ENCODE peak calls at places on chromosomes 13 and 19, in eight cellular contexts. F is GOT3; R is aorta; J is fibroblast of pulmonary artery; Q is NCI-H1694; H is tibial nerve; G is EH; I is stimulated activated CD4-positive, alpha-beta T cell treated with anti-CD3 and anti-CD28 coated beads, Interleukin-1b, Interleukin-23, amount 100 ng/mL, for 1 hour. M is an unnamed sample.

GRCh38 chr13:42574011-42574410 is at the start of gene TNFSF11:
- DNase-seq in R (no peak), F (no peak), G (no peak), I (no peak), J (no peak), H (no peak), Q (no peak), M (no peak)

GRCh38 chr19:45446944-45447343 is 20.9 kb upstream of the FOSB start:
- DNase-seq in J (no peak), H (no peak), I (no peak), F (no peak), Q (no peak), R (no peak), G (no peak), M (no peak)

GRCh38 chr13:99313473-99313872 is 6.3 kb upstream of the GPR183 start:
- DNase-seq in J (peak), R (no peak), F (no peak), G (peak), Q (no peak), I (no peak), H (no peak), M (no peak)

GRCh38 chr13:113805431-113806103 is 46.5 kb downstream of the TMEM255B start:
- DNase-seq in I (no peak), F (no peak), G (no peak), J (no peak), H (no peak), R (peak), Q (no peak), M (no peak)

GRCh38 chr19:40702337-40703012 is 12.0 kb upstream of the NUMBL start:
- DNase-seq in J (peak), I (no peak), F (no peak), H (no peak), Q (peak), G (peak), R (no peak), M (no peak)

GRCh38 chr13:33279898-33280549 is 5.5 kb downstream of the STARD13 start:
- DNase-seq in J (peak), Q (no peak), I (no peak), H (no peak), F (no peak), G (peak), R (no peak), M (no peak)

GRCh38 chr13:75870397-75870801 is 234.3 kb downstream of the LMO7 start:
- DNase-seq in H (no peak), J (peak), I (no peak), R (no peak), Q (peak), G (peak), F (no peak), M (peak)

GRCh38 chr13:57409121-57409520 is 222.4 kb upstream of the PCDH17 start:
- DNase-seq in J (no peak), F (no peak), R (no peak), I (no peak), H (no peak), Q (no peak), G (no peak), M (no peak)

GRCh38 chr19:1220452-1221037 is 15.0 kb downstream of the STK11 start:
- DNase-seq in J (no peak), Q (peak), R (peak), F (no peak), H (no peak), G (no peak), I (no peak), M (no peak)

GRCh38 chr13:99978781-99979452 is 2.7 kb upstream of the ZIC2 start:
- DNase-seq in R (peak), I (no peak), G (no peak), J (no peak), H (no peak), F (no peak), Q (no peak), M (peak)

GRCh38 chr13:107574517-107575215 is 640.7 kb downstream of the LIG4 start:
- DNase-seq in Q (no peak), F (no peak), H (no peak), I (no peak), R (no peak), G (no peak), J (peak), M (no peak)

GRCh38 chr13:67117010-67117550 is 113.1 kb downstream of the PCDH9 start:
- DNase-seq in J (peak), I (no peak), G (no peak), H (no peak), F (no peak), R (no peak), Q (no peak), M (no peak)

GRCh38 chr19:2695288-2695866 is 7.1 kb downstream of the GNG7 start:
- DNase-seq in H (no peak), R (no peak), F (no peak), I (no peak), J (no peak), G (no peak), Q (no peak), M (no peak)

GRCh38 chr19:4969772-4970531 is 1.0 kb downstream of the KDM4B start:
- DNase-seq in Q (no peak), G (peak), J (no peak), R (peak), I (no peak), H (no peak), F (no peak), M (no peak)

GRCh38 chr13:27839809-27840467 is 47.7 kb downstream of the GSX1 start:
- DNase-seq in J (no peak), G (peak), H (no peak), I (no peak), F (no peak), R (no peak), Q (no peak), M (no peak)